ENCODE peak calls at places on chromosome 6, in six cellular contexts. W is stomach, Y is uterus, K is tibial nerve, C is heart left ventricle, S is transverse colon. M is an unnamed sample. For H3K4me1, the result is how much of the 10 kb centered on the place peaks cover.

GRCh38 chr6:55901765-55902164 is 26.4 kb upstream of the BMP5 start:
- DNase-seq in C (no peak), K (no peak), S (no peak), Y (no peak), W (no peak), M (no peak)

GRCh38 chr6:126661646-126662045 is 321.7 kb downstream of the CENPW start:
- DNase-seq in K (no peak), C (no peak), S (no peak), Y (no peak), W (no peak), M (no peak)

GRCh38 chr6:44304282-44305199 is 8.6 kb downstream of the AARS2 start:
- DNase-seq in W (no peak), C (no peak), Y (no peak), S (no peak), K (no peak), M (no peak)

GRCh38 chr6:155895641-155896040 is 440.0 kb upstream of the NOX3 start:
- DNase-seq in C (no peak), K (no peak), W (no peak), S (no peak), Y (no peak), M (no peak)

GRCh38 chr6:4256969-4257368 is 121.6 kb upstream of the ECI2 start:
- DNase-seq in Y (no peak), C (no peak), W (no peak), K (no peak), S (no peak), M (no peak)

GRCh38 chr6:167037762-167038161 is 38.6 kb downstream of the CEP43 start:
- DNase-seq in C (no peak), Y (no peak), W (no peak), S (no peak), K (no peak), M (no peak)

GRCh38 chr6:96963809-96964208 is 39.3 kb downstream of the KLHL32 start:
- DNase-seq in S (no peak), C (no peak), W (no peak), Y (no peak), K (no peak), M (no peak)

GRCh38 chr6:3361312-3362037 is 95.4 kb downstream of the SLC22A23 start:
- DNase-seq in Y (no peak), K (no peak), S (no peak), W (no peak), C (no peak), M (no peak)

GRCh38 chr6:106510090-106510970 is 119.0 kb downstream of the RTN4IP1 start:
- DNase-seq in Y (peak), C (peak), S (peak), K (no peak), W (peak), M (no peak)

GRCh38 chr6:15476631-15477380 is 186.0 kb downstream of the DTNBP1 start:
- DNase-seq in K (no peak), W (no peak), S (no peak), C (no peak), Y (no peak), M (no peak)

GRCh38 chr6:150142657-150143501 is at the start of gene PPP1R14C:
- DNase-seq in K (no peak), Y (no peak), S (peak), C (peak), W (no peak), M (no peak)

GRCh38 chr6:10465633-10466499 is 51.0 kb upstream of the TFAP2A start:
- DNase-seq in Y (no peak), W (peak), C (no peak), S (no peak), K (no peak), M (no peak)

GRCh38 chr6:47042238-47042843 is at the start of gene ADGRF1:
- DNase-seq in W (peak), Y (no peak), C (no peak), K (no peak), S (peak), M (no peak)

GRCh38 chr6:135213616-135214015 is 32.5 kb downstream of the MYB start:
- DNase-seq in S (no peak), Y (no peak), W (no peak), K (no peak), C (no peak), M (no peak)

GRCh38 chr6:135212935-135213334 is 31.8 kb downstream of the MYB start:
- DNase-seq in K (no peak), W (no peak), C (no peak), Y (no peak), S (no peak), M (no peak)

GRCh38 chr6:135215160-135215559 is 34.1 kb downstream of the MYB start:
- DNase-seq in Y (no peak), S (no peak), K (no peak), W (no peak), C (no peak), M (no peak)

GRCh38 chr6:135217663-135218062 is 36.6 kb downstream of the MYB start:
- DNase-seq in Y (no peak), S (no peak), K (no peak), C (no peak), W (no peak), M (no peak)

GRCh38 chr6:135215563-135215962 is 34.5 kb downstream of the MYB start:
- DNase-seq in W (no peak), Y (no peak), C (no peak), K (no peak), S (no peak), M (no peak)
- TF ChIP-seq POLR2A in W (no peak), Y (no peak), C (no peak), K (no peak), S (no peak), M (no peak)

DNA sequence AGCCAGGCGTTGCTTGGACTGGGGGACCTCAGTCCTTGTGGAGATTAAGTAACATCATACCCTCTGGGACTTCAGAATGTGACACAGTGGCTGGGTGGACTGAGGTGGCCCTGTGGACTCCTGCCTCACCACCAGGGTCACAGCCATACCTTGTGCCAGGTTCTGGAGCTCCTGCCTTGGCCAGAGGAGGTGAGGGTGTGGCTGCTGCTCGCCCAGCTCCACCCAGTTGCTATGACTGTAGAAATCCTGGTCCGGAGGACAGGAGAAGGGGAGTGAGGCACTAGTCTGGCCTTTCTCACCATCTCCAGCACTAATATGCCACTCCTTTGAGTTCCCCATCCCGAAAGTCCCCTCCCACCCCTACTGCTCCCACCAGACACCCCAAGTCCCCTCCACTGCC is 1.9 kb downstream of the VWA7 start:
- DNase-seq in K (no peak), W (peak), S (peak), Y (no peak), C (no peak), M (no peak)
- TF ChIP-seq CTCF in K (no peak), W (no peak), S (peak), Y (no peak), C (no peak), M (peak)

DNA sequence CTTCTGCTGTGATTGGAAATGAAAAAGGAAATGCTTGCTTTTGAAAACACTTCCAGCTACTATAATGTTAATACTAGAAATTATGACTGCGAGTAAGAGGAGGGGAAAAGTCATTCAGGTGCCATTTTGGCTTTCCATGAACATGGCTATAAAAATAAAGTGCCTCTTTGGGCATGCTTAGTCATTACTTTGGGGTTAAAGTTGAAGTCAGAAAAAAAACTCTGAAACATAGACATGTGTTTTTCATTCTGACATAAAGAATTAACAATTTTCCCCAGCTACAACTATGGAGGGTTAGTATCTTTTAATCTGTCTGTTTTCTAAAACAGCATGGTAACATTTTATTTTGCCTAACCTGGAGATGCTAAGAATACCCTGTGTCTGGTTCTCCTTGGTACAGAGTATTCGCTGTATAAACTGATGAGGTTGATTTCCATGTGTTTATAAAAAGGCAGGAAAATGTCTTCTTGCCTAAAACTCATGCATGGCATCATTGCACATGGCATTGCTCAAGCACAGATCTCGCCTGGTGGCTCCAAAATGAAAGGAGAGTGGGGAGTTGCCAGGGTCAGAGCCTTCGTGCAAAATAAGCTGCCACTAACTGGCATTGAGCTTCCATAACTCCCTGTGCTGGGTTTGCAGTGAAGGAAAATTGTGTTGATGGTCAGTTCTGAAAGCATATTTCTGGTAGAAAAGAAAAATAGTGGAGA is 188.9 kb downstream of the KCNQ5 start:
- DNase-seq in S (no peak), C (no peak), K (no peak), Y (no peak), W (no peak), M (no peak)
- H3K4me1 ChIP-seq in S (under half), C (under half), K (under half), Y (under half), W (under half), M (under half)

GRCh38 chr6:89724981-89725380 is 86.4 kb upstream of the LYRM2 start:
- DNase-seq in S (no peak), W (no peak), Y (no peak), K (no peak), C (no peak), M (no peak)
- TF ChIP-seq POLR2A in S (no peak), W (no peak), Y (no peak), K (no peak), C (no peak), M (no peak)

GRCh38 chr6:154661751-154662150 is 71.5 kb upstream of the SCAF8 start:
- DNase-seq in S (no peak), K (no peak), C (no peak), W (no peak), Y (no peak), M (no peak)
- TF ChIP-seq CTCF in S (no peak), K (no peak), C (no peak), W (no peak), Y (no peak), M (no peak)

DNA sequence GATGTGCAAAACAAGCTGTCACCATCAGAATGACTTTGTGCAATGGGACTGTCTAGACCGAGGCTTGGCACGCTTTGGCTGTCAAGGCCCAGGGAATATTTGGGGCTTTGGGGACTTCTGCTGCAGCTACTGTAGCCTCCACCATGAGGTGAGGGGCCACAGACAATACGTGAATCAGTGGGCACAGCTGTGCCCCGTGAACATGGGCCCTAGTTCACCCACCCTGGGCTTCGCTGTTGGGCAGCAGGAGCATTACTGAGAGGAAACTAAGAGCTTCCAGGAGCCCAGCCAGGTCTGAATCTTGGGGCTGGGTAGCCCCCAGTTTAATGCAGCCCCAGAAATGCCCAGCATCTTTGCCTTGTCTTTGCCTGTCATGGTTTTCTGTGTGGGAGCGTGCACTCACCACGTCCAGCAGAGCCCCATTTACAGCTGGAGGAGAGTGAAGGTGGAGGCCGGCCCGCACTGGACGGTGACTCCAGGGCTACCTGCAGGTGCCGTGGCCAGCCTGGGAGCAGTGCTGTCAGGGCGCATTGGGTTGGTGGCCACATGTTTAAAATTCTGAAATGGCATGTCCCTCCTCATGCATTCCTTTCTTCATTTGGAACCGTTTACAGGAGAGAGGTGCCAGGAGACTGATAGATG is 34.7 kb downstream of the DUSP22 start:
- DNase-seq in K (peak), W (no peak), Y (no peak), S (no peak), C (no peak), M (no peak)
- H3K4me1 ChIP-seq in K (half or more), W (under half), Y (under half), S (under half), C (under half), M (under half)

GRCh38 chr6:5904527-5904926 is 102.2 kb downstream of the NRN1 start:
- DNase-seq in C (no peak), W (no peak), Y (no peak), S (no peak), K (no peak), M (no peak)
- TF ChIP-seq POLR2A in C (no peak), W (no peak), Y (no peak), S (no peak), K (no peak), M (no peak)

DNA sequence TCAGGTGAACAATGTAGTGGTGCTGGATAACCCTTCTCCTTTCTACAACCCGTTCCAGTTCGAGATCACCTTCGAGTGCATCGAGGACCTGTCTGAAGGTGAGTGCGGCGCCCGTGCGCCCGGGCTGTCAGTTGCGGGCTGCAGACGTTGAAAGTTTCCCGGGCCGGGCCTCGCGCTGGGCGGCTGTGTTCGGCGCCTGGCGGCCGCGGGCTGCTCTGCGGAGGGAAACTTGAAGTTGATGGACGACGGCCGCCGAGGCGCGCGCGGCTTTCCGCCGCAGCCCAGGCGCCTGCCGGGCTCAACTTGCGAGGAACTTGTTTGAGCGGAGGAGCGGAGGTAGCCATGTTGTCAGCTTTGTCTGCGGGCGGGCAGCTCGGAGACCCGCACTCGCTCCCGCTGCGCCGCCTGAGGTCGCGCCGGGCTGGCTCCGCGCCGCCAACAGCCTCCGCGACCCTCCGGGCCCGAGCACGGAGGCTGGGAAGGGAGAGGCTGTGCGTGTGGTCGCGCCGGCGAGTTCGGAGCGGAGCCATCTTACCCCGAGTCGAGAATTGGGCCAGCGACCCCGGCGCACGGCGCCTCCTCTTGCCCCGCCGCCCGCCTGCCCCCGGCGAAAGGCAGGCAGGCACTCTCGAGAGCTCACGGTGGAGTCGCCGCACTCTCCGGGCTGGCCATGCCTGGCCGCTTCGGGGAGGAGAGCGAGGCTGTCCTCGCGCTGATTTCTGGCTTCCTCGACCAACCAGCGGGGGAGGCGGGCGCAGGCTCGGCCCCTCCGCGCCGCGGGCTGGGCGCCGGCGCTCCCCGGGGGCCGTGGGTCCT is 681 bp downstream of the ASF1A start:
- DNase-seq in C (peak), W (peak), S (peak), K (peak), Y (peak), M (peak)
- TF ChIP-seq CTCF in C (no peak), W (no peak), S (no peak), K (no peak), Y (no peak), M (peak)

GRCh38 chr6:121682666-121683065 is 247.2 kb downstream of the GJA1 start:
- DNase-seq in Y (no peak), W (no peak), S (no peak), C (no peak), K (no peak), M (no peak)
- H3K4me1 ChIP-seq in Y (under half), W (under half), S (under half), C (under half), K (under half), M (under half)

M was measured in esophagus squamous epithelium.